ENCODE peak calls at places on chromosome 9, in five cellular contexts. K is endothelial cell, B is nephron progenitor cell, H is IMR-90, X is fibroblast of pulmonary artery. C is an unnamed sample.

GRCh38 chr9:99491408-99492259 is 269.6 kb downstream of the SEC61B start:
- DNase-seq in K (no peak), B (no peak), H (peak), X (no peak), C (no peak)

GRCh38 chr9:91714020-91714721 is 235.9 kb downstream of the ROR2 start:
- DNase-seq in K (peak), B (peak), H (peak), X (peak), C (no peak)

GRCh38 chr9:121661328-121661727 is 9.9 kb downstream of the DAB2IP start:
- DNase-seq in K (no peak), B (no peak), H (no peak), X (no peak), C (no peak)

GRCh38 chr9:135048758-135049284 is 38.6 kb upstream of the OLFM1 start:
- DNase-seq in K (no peak), B (no peak), H (no peak), X (no peak), C (no peak)

GRCh38 chr9:18720691-18721090 is 246.7 kb downstream of the ADAMTSL1 start:
- DNase-seq in K (no peak), B (no peak), H (peak), X (no peak), C (no peak)

GRCh38 chr9:4005896-4006295 is 294.0 kb downstream of the GLIS3 start:
- DNase-seq in K (no peak), B (no peak), H (no peak), X (no peak), C (no peak)

GRCh38 chr9:14313378-14313940 is 482 bp downstream of the NFIB start:
- DNase-seq in K (peak), B (peak), H (peak), X (no peak), C (no peak)

GRCh38 chr9:86720893-86721698 is 226.2 kb downstream of the GAS1 start:
- DNase-seq in K (no peak), B (no peak), H (no peak), X (peak), C (no peak)

GRCh38 chr9:117400131-117400530 is 14.7 kb downstream of the ASTN2 start:
- DNase-seq in K (no peak), B (no peak), H (no peak), X (no peak), C (no peak)

GRCh38 chr9:86795861-86796497 is 151.3 kb downstream of the GAS1 start:
- DNase-seq in K (peak), B (peak), H (peak), X (peak), C (peak)

GRCh38 chr9:124708070-124708469 is 63.0 kb downstream of the NR6A1 start:
- DNase-seq in K (no peak), B (no peak), H (no peak), X (no peak), C (no peak)

GRCh38 chr9:3951266-3951665 is 348.6 kb downstream of the GLIS3 start:
- DNase-seq in K (no peak), B (no peak), H (peak), X (peak), C (no peak)

GRCh38 chr9:109507421-109507838 is 9.3 kb upstream of the PTPN3 start:
- DNase-seq in K (no peak), B (no peak), H (peak), X (peak), C (peak)

GRCh38 chr9:127090341-127090985 is 32.0 kb downstream of the ANGPTL2 start:
- DNase-seq in K (no peak), B (no peak), H (no peak), X (no peak), C (no peak)

GRCh38 chr9:121975801-121976277 is 117.3 kb downstream of the TTLL11 start:
- DNase-seq in K (no peak), B (no peak), H (peak), X (no peak), C (peak)

GRCh38 chr9:137049544-137050449 is 3.8 kb upstream of the NPDC1 start:
- DNase-seq in K (peak), B (peak), H (peak), X (peak), C (no peak)

GRCh38 chr9:116594552-116594951 is 92.6 kb upstream of the TRIM32 start:
- DNase-seq in K (no peak), B (no peak), H (peak), X (peak), C (peak)

GRCh38 chr9:100417815-100418214 is 9.1 kb upstream of the MSANTD3 start:
- DNase-seq in K (no peak), B (no peak), H (no peak), X (no peak), C (no peak)

GRCh38 chr9:95129651-95130291 is 187.7 kb downstream of the FANCC start:
- DNase-seq in K (no peak), B (no peak), H (no peak), X (no peak), C (no peak)

GRCh38 chr9:74942801-74943200 is 9.9 kb downstream of the C9orf40 start:
- DNase-seq in K (no peak), B (no peak), H (peak), X (peak), C (no peak)

GRCh38 chr9:134316444-134317160 is 9.7 kb upstream of the RXRA start:
- DNase-seq in K (no peak), B (peak), H (peak), X (peak), C (no peak)

GRCh38 chr9:137460363-137461315 is 1.5 kb upstream of the NSMF start:
- DNase-seq in K (peak), B (no peak), H (no peak), X (no peak), C (no peak)

DNA sequence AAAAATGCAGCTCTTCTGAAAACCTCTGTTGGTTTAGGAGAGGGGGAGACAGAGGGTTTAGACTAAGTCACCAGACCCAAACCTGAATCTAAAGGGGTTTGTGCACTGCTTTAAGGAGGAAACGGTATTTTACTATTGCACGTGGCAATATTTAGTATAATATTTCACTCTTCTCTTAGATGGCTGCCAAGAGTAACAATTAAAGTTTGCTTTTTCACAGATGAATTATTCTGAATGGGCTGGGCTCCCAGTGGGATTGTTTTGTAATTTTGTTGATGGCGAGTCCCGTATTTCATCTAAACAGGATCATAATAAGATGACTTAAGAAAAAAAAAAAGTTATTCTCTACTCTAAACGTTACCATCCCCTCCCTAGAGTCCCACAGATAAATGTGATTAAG is 245.4 kb downstream of the PCSK5 start:
- DNase-seq in K (no peak), B (no peak), H (no peak), X (no peak), C (no peak)
- TF ChIP-seq CTCF in K (no peak), B (no peak), H (no peak), X (no peak), C (no peak)

DNA sequence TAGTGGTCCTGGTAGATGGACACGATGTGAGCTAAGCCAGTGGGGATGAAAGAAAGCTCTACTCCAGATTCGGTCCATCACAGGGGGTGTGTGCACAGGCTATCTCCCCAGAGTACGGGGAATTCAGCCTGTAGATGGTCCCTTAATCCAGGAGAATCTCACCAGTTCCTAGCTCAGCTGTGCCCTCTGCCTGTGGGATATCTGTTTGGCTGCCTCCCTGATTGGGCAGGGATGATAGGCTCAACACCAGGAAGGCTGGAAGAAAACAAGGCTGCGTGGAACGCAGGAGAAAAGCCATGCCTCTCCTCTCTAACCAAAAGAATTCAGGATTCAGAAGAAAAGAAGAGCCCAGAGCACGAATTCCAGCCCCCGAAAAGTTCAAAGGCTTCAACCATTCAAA is 40.9 kb downstream of the VLDLR start:
- DNase-seq in K (peak), B (no peak), H (no peak), X (peak), C (peak)
- TF ChIP-seq CTCF in K (no peak), B (no peak), H (no peak), X (no peak), C (peak)

GRCh38 chr9:744046-744712 is 97.3 kb upstream of the DMRT1 start:
- DNase-seq in K (no peak), B (no peak), H (no peak), X (no peak), C (no peak)
- TF ChIP-seq CTCF in K (no peak), B (no peak), H (no peak), X (no peak), C (no peak)

GRCh38 chr9:131276891-131277672 is 772 bp upstream of the FAM78A start:
- DNase-seq in K (no peak), B (peak), H (no peak), X (no peak), C (no peak)
- TF ChIP-seq CTCF in K (no peak), B (no peak), H (no peak), X (no peak), C (peak)

GRCh38 chr9:92808726-92809451 is 44.3 kb upstream of the BICD2 start:
- DNase-seq in K (peak), B (peak), H (peak), X (peak), C (peak)
- TF ChIP-seq CTCF in K (no peak), B (no peak), H (peak), X (peak), C (peak)

C was measured in HFFc6.